ENCODE peak calls at places on chromosomes 3 and 15, in nine cellular contexts. I, J, U, K, B, G, C, N and D are unnamed samples.

GRCh38 chr3:192108820-192109219 is 618.5 kb downstream of the FGF12 start:
- DNase-seq in I (no peak), J (no peak), U (no peak), K (no peak), B (no peak), G (no peak), C (no peak), N (no peak), D (no peak)

GRCh38 chr15:98548172-98548971 is 100.0 kb upstream of the IGF1R start:
- DNase-seq in I (peak), J (peak), U (peak), K (no peak), B (peak), G (peak), C (peak), N (no peak), D (peak)

GRCh38 chr3:50100956-50101845 is 12.5 kb downstream of the RBM5 start:
- DNase-seq in I (no peak), J (no peak), U (no peak), K (no peak), B (no peak), G (no peak), C (no peak), N (no peak), D (no peak)

GRCh38 chr15:81596159-81596865 is 222.3 kb upstream of the TMC3 start:
- DNase-seq in I (no peak), J (no peak), U (no peak), K (no peak), B (no peak), G (no peak), C (no peak), N (no peak), D (no peak)

GRCh38 chr3:13492976-13493866 is 13.1 kb downstream of the HDAC11 start:
- DNase-seq in I (no peak), J (no peak), U (no peak), K (no peak), B (no peak), G (no peak), C (no peak), N (no peak), D (no peak)

GRCh38 chr3:113533534-113533892 is 1.2 kb downstream of the SIDT1 start:
- DNase-seq in I (no peak), J (no peak), U (no peak), K (no peak), B (no peak), G (peak), C (no peak), N (no peak), D (peak)

GRCh38 chr3:33732394-33732793 is 14.3 kb upstream of the CLASP2 start:
- DNase-seq in I (no peak), J (no peak), U (no peak), K (no peak), B (no peak), G (no peak), C (no peak), N (no peak), D (no peak)

GRCh38 chr3:194541483-194541882 is 54.7 kb upstream of the ATP13A3 start:
- DNase-seq in I (no peak), J (no peak), U (no peak), K (no peak), B (no peak), G (no peak), C (no peak), N (no peak), D (no peak)

GRCh38 chr15:63495343-63495742 is 9.1 kb upstream of the USP3 start:
- DNase-seq in I (no peak), J (no peak), U (no peak), K (no peak), B (no peak), G (no peak), C (no peak), N (no peak), D (no peak)

GRCh38 chr3:18444597-18445420 is 19.7 kb upstream of the SATB1 start:
- DNase-seq in I (no peak), J (peak), U (peak), K (peak), B (peak), G (peak), C (peak), N (peak), D (peak)

GRCh38 chr3:37326144-37326543 is 151.8 kb upstream of the LRRFIP2 start:
- DNase-seq in I (no peak), J (no peak), U (no peak), K (no peak), B (no peak), G (no peak), C (no peak), N (no peak), D (no peak)

GRCh38 chr3:52405601-52406115 is 39.2 kb downstream of the SEMA3G start:
- DNase-seq in I (no peak), J (no peak), U (no peak), K (no peak), B (no peak), G (no peak), C (no peak), N (no peak), D (no peak)

GRCh38 chr3:20528180-20528579 is 342.2 kb upstream of the SGO1 start:
- DNase-seq in I (no peak), J (peak), U (no peak), K (no peak), B (no peak), G (no peak), C (no peak), N (no peak), D (no peak)

GRCh38 chr3:190044142-190044541 is 76.6 kb downstream of the P3H2 start:
- DNase-seq in I (no peak), J (peak), U (no peak), K (no peak), B (no peak), G (no peak), C (no peak), N (no peak), D (no peak)

GRCh38 chr3:87236093-87236492 is 9.0 kb downstream of the CHMP2B start:
- DNase-seq in I (no peak), J (no peak), U (no peak), K (no peak), B (no peak), G (no peak), C (no peak), N (no peak), D (no peak)

GRCh38 chr15:72189250-72189902 is 8.2 kb downstream of the GRAMD2A start:
- DNase-seq in I (no peak), J (no peak), U (no peak), K (no peak), B (no peak), G (no peak), C (no peak), N (no peak), D (no peak)

GRCh38 chr15:68700395-68701123 is 120.1 kb downstream of the ANP32A start:
- DNase-seq in I (peak), J (peak), U (no peak), K (no peak), B (peak), G (no peak), C (peak), N (peak), D (no peak)

GRCh38 chr3:37768107-37768809 is 93.4 kb upstream of the CTDSPL start:
- DNase-seq in I (peak), J (peak), U (no peak), K (peak), B (peak), G (no peak), C (no peak), N (no peak), D (no peak)

GRCh38 chr3:52001443-52001974 is 5.8 kb upstream of the RPL29 start:
- DNase-seq in I (peak), J (peak), U (peak), K (peak), B (peak), G (peak), C (peak), N (peak), D (peak)

GRCh38 chr3:7800006-7800780 is 701.4 kb upstream of the LMCD1 start:
- DNase-seq in I (no peak), J (peak), U (no peak), K (no peak), B (no peak), G (no peak), C (no peak), N (no peak), D (no peak)

GRCh38 chr3:23735575-23736326 is 70.0 kb upstream of the UBE2E1 start:
- DNase-seq in I (no peak), J (peak), U (no peak), K (no peak), B (no peak), G (no peak), C (no peak), N (peak), D (no peak)

GRCh38 chr3:60048447-60048848 is 998.6 kb upstream of the CFAP20DC start:
- DNase-seq in I (no peak), J (no peak), U (no peak), K (no peak), B (no peak), G (peak), C (no peak), N (no peak), D (peak)

GRCh38 chr3:11705049-11705448 is 61.3 kb upstream of the VGLL4 start:
- DNase-seq in I (no peak), J (no peak), U (no peak), K (no peak), B (no peak), G (no peak), C (no peak), N (no peak), D (no peak)

GRCh38 chr15:100934166-100934565 is 15.0 kb downstream of the LRRK1 start:
- DNase-seq in I (no peak), J (no peak), U (no peak), K (no peak), B (no peak), G (no peak), C (no peak), N (no peak), D (no peak)

GRCh38 chr15:91407237-91407889 is 307.3 kb downstream of the SV2B start:
- DNase-seq in I (peak), J (peak), U (no peak), K (no peak), B (peak), G (no peak), C (no peak), N (no peak), D (no peak)

GRCh38 chr3:162376761-162377160 is 880.2 kb downstream of the OTOL1 start:
- DNase-seq in I (no peak), J (no peak), U (no peak), K (no peak), B (no peak), G (no peak), C (no peak), N (no peak), D (no peak)

GRCh38 chr15:80645494-80646065 is 49.5 kb upstream of the ABHD17C start:
- DNase-seq in I (no peak), J (no peak), U (no peak), K (no peak), B (no peak), G (no peak), C (no peak), N (no peak), D (no peak)

GRCh38 chr3:62295571-62295970 is 77.8 kb downstream of the FEZF2 start:
- DNase-seq in I (no peak), J (no peak), U (no peak), K (no peak), B (no peak), G (no peak), C (no peak), N (no peak), D (no peak)

GRCh38 chr15:69609176-69609575 is 156.6 kb downstream of the RPLP1 start:
- DNase-seq in I (peak), J (peak), U (no peak), K (no peak), B (no peak), G (no peak), C (no peak), N (no peak), D (no peak)

GRCh38 chr3:180594631-180595348 is 7.2 kb upstream of the TTC14 start:
- DNase-seq in I (peak), J (peak), U (no peak), K (peak), B (no peak), G (no peak), C (no peak), N (peak), D (no peak)

GRCh38 chr3:149343951-149344350 is 10.5 kb upstream of the TM4SF18 start:
- DNase-seq in I (no peak), J (no peak), U (no peak), K (no peak), B (no peak), G (no peak), C (no peak), N (no peak), D (no peak)

GRCh38 chr3:187958432-187959003 is 195.4 kb upstream of the LPP start:
- DNase-seq in I (no peak), J (no peak), U (no peak), K (no peak), B (no peak), G (peak), C (no peak), N (no peak), D (peak)

GRCh38 chr15:57133127-57133968 is 214.9 kb downstream of the TCF12 start:
- DNase-seq in I (no peak), J (no peak), U (no peak), K (peak), B (peak), G (no peak), C (no peak), N (peak), D (no peak)

GRCh38 chr3:24401811-24402185 is 92.9 kb downstream of the THRB start:
- DNase-seq in I (no peak), J (no peak), U (no peak), K (no peak), B (no peak), G (no peak), C (no peak), N (peak), D (no peak)

GRCh38 chr3:18579659-18580058 is 154.5 kb upstream of the SATB1 start:
- DNase-seq in I (no peak), J (no peak), U (no peak), K (no peak), B (no peak), G (no peak), C (no peak), N (no peak), D (no peak)

GRCh38 chr3:50417637-50418033 is 58.3 kb upstream of the TMEM115 start:
- DNase-seq in I (no peak), J (no peak), U (no peak), K (no peak), B (no peak), G (no peak), C (no peak), N (no peak), D (no peak)

GRCh38 chr3:115399751-115400150 is 223.6 kb upstream of the GAP43 start:
- DNase-seq in I (no peak), J (no peak), U (no peak), K (no peak), B (no peak), G (no peak), C (no peak), N (no peak), D (no peak)

GRCh38 chr3:170513674-170514073 is 72.2 kb downstream of the SLC7A14 start:
- DNase-seq in I (no peak), J (no peak), U (no peak), K (no peak), B (no peak), G (no peak), C (no peak), N (no peak), D (no peak)